ENCODE peak calls at places on chromosome 10, in ten cellular contexts. B is endodermal cell; G is M059J; F is heart left ventricle; V is KG1; I is EL; N is HTR-8/SVneo; D is D721Med; M is activated CD4-positive, CD25-positive, alpha-beta regulatory T cell; L is Caco-2. H is an unnamed sample.

GRCh38 chr10:111835562-111835961 is 348.0 kb downstream of the GPAM start:
- DNase-seq in B (peak; percentile 58), G (peak; percentile 3), F (no peak), V (no peak), I (peak; percentile 1), N (no peak), D (no peak), M (no peak), L (no peak), H (no peak)

GRCh38 chr10:96541921-96542320 is 28.2 kb upstream of the TLL2 start:
- DNase-seq in B (no peak), G (peak; percentile 20), F (no peak), V (no peak), I (no peak), N (no peak), D (no peak), M (no peak), L (no peak), H (no peak)

GRCh38 chr10:12041766-12042408 is 722 bp downstream of the UPF2 start:
- DNase-seq in B (peak; percentile 55), G (peak; percentile 34), F (no peak), V (peak; percentile 43), I (peak; percentile 45), N (no peak), D (no peak), M (no peak), L (no peak), H (peak; percentile 26)

GRCh38 chr10:97040248-97040584 is 145.5 kb downstream of the SLIT1 start:
- DNase-seq in B (no peak), G (no peak), F (no peak), V (no peak), I (no peak), N (no peak), D (no peak), M (no peak), L (no peak), H (no peak)

GRCh38 chr10:119667562-119668328 is 16.6 kb downstream of the BAG3 start:
- DNase-seq in B (peak; percentile 67), G (peak; percentile 99), F (peak; percentile 91), V (no peak), I (peak; percentile 99), N (peak; percentile 77), D (no peak), M (no peak), L (peak; percentile 60), H (no peak)

GRCh38 chr10:5958077-5958476 is 19.3 kb downstream of the IL15RA start:
- DNase-seq in B (peak; percentile 28), G (no peak), F (no peak), V (no peak), I (peak; percentile 63), N (no peak), D (no peak), M (no peak), L (no peak), H (no peak)

GRCh38 chr10:61791216-61791615 is 110.3 kb upstream of the ARID5B start:
- DNase-seq in B (no peak), G (no peak), F (no peak), V (no peak), I (peak; percentile 41), N (no peak), D (no peak), M (no peak), L (peak; percentile 55), H (no peak)

GRCh38 chr10:68957654-68958053 is 1.7 kb downstream of the DDX21 start:
- DNase-seq in B (no peak), G (no peak), F (no peak), V (no peak), I (peak; percentile 21), N (no peak), D (no peak), M (no peak), L (no peak), H (no peak)

GRCh38 chr10:124221356-124222297 is 128.2 kb upstream of the CHST15 start:
- DNase-seq in B (peak; percentile 32), G (peak; percentile 84), F (no peak), V (no peak), I (peak; percentile 18), N (no peak), D (no peak), M (no peak), L (no peak), H (peak; percentile 74)

GRCh38 chr10:97849491-97850402 is at the start of gene GOLGA7B:
- DNase-seq in B (peak; percentile 93), G (peak; percentile 22), F (no peak), V (no peak), I (no peak), N (peak; percentile 54), D (peak; percentile 67), M (peak; percentile 36), L (peak; percentile 53), H (peak; percentile 76)

GRCh38 chr10:93751832-93752231 is 5.9 kb upstream of the LGI1 start:
- DNase-seq in B (peak; percentile 82), G (peak; percentile 30), F (peak; percentile 30), V (no peak), I (peak; percentile 34), N (peak; percentile 40), D (no peak), M (no peak), L (peak; percentile 56), H (no peak)

GRCh38 chr10:131035779-131036178 is 275.7 kb downstream of the TCERG1L start:
- DNase-seq in B (no peak), G (peak; percentile 3), F (no peak), V (no peak), I (no peak), N (no peak), D (no peak), M (no peak), L (no peak), H (no peak)

GRCh38 chr10:51773681-51774080 is 74.3 kb upstream of the CSTF2T start:
- DNase-seq in B (no peak), G (no peak), F (no peak), V (no peak), I (no peak), N (no peak), D (no peak), M (no peak), L (no peak), H (no peak)

GRCh38 chr10:119281581-119282071 is 74.3 kb downstream of the GRK5 start:
- DNase-seq in B (no peak), G (peak; percentile 78), F (peak; percentile 92), V (no peak), I (peak; percentile 16), N (no peak), D (no peak), M (no peak), L (no peak), H (no peak)